ENCODE peak calls at places on chromosome 5, in four cellular contexts. One of them, this sample, is unnamed.

GRCh38 chr5:127203818-127204217 is 86.8 kb upstream of the MEGF10 start:
- DNase-seq in endothelial cell of umbilical vein: no peak
- DNase-seq in suprapubic skin: no peak
- DNase-seq in H1: no peak
- DNase-seq in this sample: no peak

GRCh38 chr5:154418344-154418820 is 27.4 kb upstream of the SAP30L start:
- DNase-seq in endothelial cell of umbilical vein: no peak
- DNase-seq in suprapubic skin: no peak
- DNase-seq in H1: no peak
- DNase-seq in this sample: peak

GRCh38 chr5:20231040-20231439 is 243.0 kb upstream of the CDH18 start:
- DNase-seq in endothelial cell of umbilical vein: no peak
- DNase-seq in suprapubic skin: no peak
- DNase-seq in H1: no peak
- DNase-seq in this sample: no peak

GRCh38 chr5:40043916-40044315 is 619.1 kb upstream of the DAB2 start:
- DNase-seq in endothelial cell of umbilical vein: peak
- DNase-seq in suprapubic skin: no peak
- DNase-seq in H1: no peak
- DNase-seq in this sample: no peak

GRCh38 chr5:43268188-43268820 is 44.9 kb downstream of the HMGCS1 start:
- DNase-seq in endothelial cell of umbilical vein: no peak
- DNase-seq in suprapubic skin: no peak
- DNase-seq in H1: no peak
- DNase-seq in this sample: no peak

GRCh38 chr5:107576155-107576554 is 94.6 kb downstream of the EFNA5 start:
- DNase-seq in endothelial cell of umbilical vein: peak
- DNase-seq in suprapubic skin: no peak
- DNase-seq in H1: no peak
- DNase-seq in this sample: no peak

GRCh38 chr5:6574111-6574510 is 58.7 kb downstream of the NSUN2 start:
- DNase-seq in endothelial cell of umbilical vein: no peak
- DNase-seq in suprapubic skin: no peak
- DNase-seq in H1: no peak
- DNase-seq in this sample: no peak

GRCh38 chr5:174609116-174609515 is 115.3 kb upstream of the MSX2 start:
- DNase-seq in endothelial cell of umbilical vein: no peak
- DNase-seq in suprapubic skin: no peak
- DNase-seq in H1: no peak
- DNase-seq in this sample: no peak

GRCh38 chr5:131633830-131634229 is 1.2 kb downstream of the RAPGEF6 start:
- DNase-seq in endothelial cell of umbilical vein: no peak
- DNase-seq in suprapubic skin: no peak
- DNase-seq in H1: no peak
- DNase-seq in this sample: no peak

GRCh38 chr5:91135475-91136248 is 247.5 kb downstream of the ARRDC3 start:
- DNase-seq in endothelial cell of umbilical vein: no peak
- DNase-seq in suprapubic skin: no peak
- DNase-seq in H1: no peak
- DNase-seq in this sample: no peak

GRCh38 chr5:123429993-123430392 is 6.8 kb upstream of the CEP120 start:
- DNase-seq in endothelial cell of umbilical vein: no peak
- DNase-seq in suprapubic skin: no peak
- DNase-seq in H1: no peak
- DNase-seq in this sample: no peak

GRCh38 chr5:179061025-179061424 is 852 bp downstream of the ZNF354C start:
- DNase-seq in endothelial cell of umbilical vein: no peak
- DNase-seq in suprapubic skin: no peak
- DNase-seq in H1: no peak
- DNase-seq in this sample: peak

GRCh38 chr5:16791036-16791705 is 144.9 kb downstream of the MYO10 start:
- DNase-seq in endothelial cell of umbilical vein: peak
- DNase-seq in suprapubic skin: no peak
- DNase-seq in H1: no peak
- DNase-seq in this sample: no peak

GRCh38 chr5:138884554-138884953 is 9.4 kb upstream of the LRRTM2 start:
- DNase-seq in endothelial cell of umbilical vein: no peak
- DNase-seq in suprapubic skin: no peak
- DNase-seq in H1: no peak
- DNase-seq in this sample: no peak

GRCh38 chr5:135437796-135438560 is 9.2 kb downstream of the DCANP1 start:
- DNase-seq in endothelial cell of umbilical vein: no peak
- DNase-seq in suprapubic skin: no peak
- DNase-seq in H1: no peak
- DNase-seq in this sample: peak

GRCh38 chr5:3200356-3200755 is 395.3 kb upstream of the IRX1 start:
- DNase-seq in endothelial cell of umbilical vein: no peak
- DNase-seq in suprapubic skin: no peak
- DNase-seq in H1: no peak
- DNase-seq in this sample: no peak

GRCh38 chr5:179974946-179975712 is 67.4 kb upstream of the TBC1D9B start:
- DNase-seq in endothelial cell of umbilical vein: peak
- DNase-seq in suprapubic skin: no peak
- DNase-seq in H1: peak
- DNase-seq in this sample: peak

GRCh38 chr5:170070556-170071412 is 34.9 kb upstream of the FOXI1 start:
- DNase-seq in endothelial cell of umbilical vein: peak
- DNase-seq in suprapubic skin: no peak
- DNase-seq in H1: peak
- DNase-seq in this sample: no peak

GRCh38 chr5:109250533-109251329 is 159.0 kb downstream of the PJA2 start:
- DNase-seq in endothelial cell of umbilical vein: no peak
- DNase-seq in suprapubic skin: no peak
- DNase-seq in H1: no peak
- DNase-seq in this sample: no peak

DNA sequence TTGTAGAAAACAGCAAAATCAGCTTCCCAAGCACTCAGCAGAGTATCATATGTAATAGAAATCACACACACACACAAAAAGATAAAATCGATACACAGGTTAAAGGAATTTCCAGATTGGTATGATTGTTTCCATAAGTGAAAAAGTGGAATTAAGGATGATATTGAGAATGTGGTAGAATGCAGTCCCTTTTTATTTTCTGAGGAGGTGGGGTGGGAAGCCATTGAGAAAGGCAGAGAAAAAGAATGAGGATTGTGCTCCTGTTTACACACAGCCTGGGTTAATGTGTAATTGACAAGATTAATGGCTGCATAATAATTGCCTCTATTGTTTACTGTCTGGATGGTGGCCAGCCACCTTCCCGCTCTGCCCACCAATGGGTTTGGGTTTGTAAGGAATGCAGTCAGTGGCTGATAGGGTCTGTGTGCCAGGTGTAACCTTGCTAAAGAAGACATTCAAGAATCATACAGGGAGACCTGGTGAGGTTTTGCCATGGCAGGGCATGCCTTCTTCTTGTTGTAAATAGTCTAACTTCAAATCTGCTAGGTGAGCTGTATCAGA is 177.2 kb upstream of the MAP3K1 start:
- DNase-seq in endothelial cell of umbilical vein: peak
- DNase-seq in suprapubic skin: no peak
- DNase-seq in H1: no peak
- DNase-seq in this sample: no peak
- TF ChIP-seq POLR2AphosphoS5 in endothelial cell of umbilical vein: no peak
- TF ChIP-seq POLR2AphosphoS5 in suprapubic skin: no peak
- TF ChIP-seq POLR2AphosphoS5 in H1: no peak
- TF ChIP-seq POLR2AphosphoS5 in this sample: no peak

GRCh38 chr5:124922255-124922975 is 176.0 kb upstream of the ZNF608 start:
- DNase-seq in endothelial cell of umbilical vein: no peak
- DNase-seq in suprapubic skin: no peak
- DNase-seq in H1: no peak
- DNase-seq in this sample: no peak
- H3K4me3 ChIP-seq in endothelial cell of umbilical vein: no peak
- H3K4me3 ChIP-seq in suprapubic skin: no peak
- H3K4me3 ChIP-seq in H1: no peak
- H3K4me3 ChIP-seq in this sample: no peak

DNA sequence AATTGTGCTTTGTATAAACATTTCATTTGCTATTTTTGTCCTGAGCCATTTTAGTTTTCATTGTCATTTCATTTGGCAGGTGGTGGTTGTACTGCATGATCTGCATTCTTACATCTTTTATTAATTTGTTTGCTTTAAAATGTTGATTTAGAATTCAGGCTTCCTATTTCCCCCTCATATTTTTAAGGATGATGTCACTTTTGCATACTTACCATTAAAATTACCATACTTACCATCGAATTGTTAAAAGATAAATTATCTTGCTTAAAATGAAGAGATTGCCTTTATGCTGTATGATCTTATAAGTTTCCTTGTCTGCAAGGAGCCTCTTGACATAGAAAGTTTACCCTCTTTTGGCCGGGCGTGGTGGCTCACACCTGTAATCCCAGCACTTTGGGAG is 31.1 kb downstream of the DIMT1 start:
- DNase-seq in endothelial cell of umbilical vein: no peak
- DNase-seq in suprapubic skin: no peak
- DNase-seq in H1: no peak
- DNase-seq in this sample: no peak
- TF ChIP-seq POLR2AphosphoS5 in endothelial cell of umbilical vein: no peak
- TF ChIP-seq POLR2AphosphoS5 in suprapubic skin: no peak
- TF ChIP-seq POLR2AphosphoS5 in H1: no peak
- TF ChIP-seq POLR2AphosphoS5 in this sample: no peak

GRCh38 chr5:168740821-168741213 is 161.6 kb upstream of the PANK3 start:
- DNase-seq in endothelial cell of umbilical vein: peak
- DNase-seq in suprapubic skin: peak
- DNase-seq in H1: no peak
- DNase-seq in this sample: no peak
- H3K4me3 ChIP-seq in endothelial cell of umbilical vein: no peak
- H3K4me3 ChIP-seq in suprapubic skin: peak
- H3K4me3 ChIP-seq in H1: no peak
- H3K4me3 ChIP-seq in this sample: no peak